ENCODE peak calls at places on chromosomes 12 and 14, in nine cellular contexts. One of them, this sample, is unnamed.
A peak's percentile ranks its signal among the peaks of the same experiment; 100 is the strongest.

GRCh38 chr12:92178340-92178739 is 32.7 kb upstream of the BTG1 start:
- DNase-seq in CD4-positive, alpha-beta T cell: no peak
- DNase-seq in stimulated activated CD8-positive, alpha-beta memory T cell treated with anti-CD3 and anti-CD28 coated beads, Interleukin-2, amount 100 ng/mL, for 48 hours: no peak
- DNase-seq in HepG2: no peak
- DNase-seq in activated CD8-positive, alpha-beta memory T cell treated with anti-CD3 and anti-CD28 coated beads for 24 hours: no peak
- DNase-seq in non-pigmented ciliary epithelial cell: no peak
- DNase-seq in stimulated activated CD4-positive, alpha-beta T cell treated with anti-CD3 and anti-CD28 coated beads, Interleukin-1b, Interleukin-23, amount 100 ng/mL, for 1 hour: no peak
- DNase-seq in COR-L47: no peak
- DNase-seq in left ventricle myocardium inferior: no peak
- DNase-seq in this sample: no peak

GRCh38 chr12:132485619-132486018 is 4.3 kb upstream of the FBRSL1 start:
- DNase-seq in CD4-positive, alpha-beta T cell: no peak
- DNase-seq in stimulated activated CD8-positive, alpha-beta memory T cell treated with anti-CD3 and anti-CD28 coated beads, Interleukin-2, amount 100 ng/mL, for 48 hours: no peak
- DNase-seq in HepG2: no peak
- DNase-seq in activated CD8-positive, alpha-beta memory T cell treated with anti-CD3 and anti-CD28 coated beads for 24 hours: no peak
- DNase-seq in non-pigmented ciliary epithelial cell: no peak
- DNase-seq in stimulated activated CD4-positive, alpha-beta T cell treated with anti-CD3 and anti-CD28 coated beads, Interleukin-1b, Interleukin-23, amount 100 ng/mL, for 1 hour: no peak
- DNase-seq in COR-L47: no peak
- DNase-seq in left ventricle myocardium inferior: no peak
- DNase-seq in this sample: no peak

GRCh38 chr12:51025748-51026654 is at the start of gene SLC11A2:
- DNase-seq in CD4-positive, alpha-beta T cell: peak; percentile 83
- DNase-seq in stimulated activated CD8-positive, alpha-beta memory T cell treated with anti-CD3 and anti-CD28 coated beads, Interleukin-2, amount 100 ng/mL, for 48 hours: peak; percentile 91
- DNase-seq in HepG2: peak; percentile 94
- DNase-seq in activated CD8-positive, alpha-beta memory T cell treated with anti-CD3 and anti-CD28 coated beads for 24 hours: peak; percentile 95
- DNase-seq in non-pigmented ciliary epithelial cell: peak; percentile 71
- DNase-seq in stimulated activated CD4-positive, alpha-beta T cell treated with anti-CD3 and anti-CD28 coated beads, Interleukin-1b, Interleukin-23, amount 100 ng/mL, for 1 hour: peak; percentile 81
- DNase-seq in COR-L47: peak; percentile 94
- DNase-seq in left ventricle myocardium inferior: peak; percentile 96
- DNase-seq in this sample: peak; percentile 93

GRCh38 chr12:114976361-114976760 is 292.4 kb upstream of the TBX3 start:
- DNase-seq in CD4-positive, alpha-beta T cell: no peak
- DNase-seq in stimulated activated CD8-positive, alpha-beta memory T cell treated with anti-CD3 and anti-CD28 coated beads, Interleukin-2, amount 100 ng/mL, for 48 hours: no peak
- DNase-seq in HepG2: no peak
- DNase-seq in activated CD8-positive, alpha-beta memory T cell treated with anti-CD3 and anti-CD28 coated beads for 24 hours: no peak
- DNase-seq in non-pigmented ciliary epithelial cell: no peak
- DNase-seq in stimulated activated CD4-positive, alpha-beta T cell treated with anti-CD3 and anti-CD28 coated beads, Interleukin-1b, Interleukin-23, amount 100 ng/mL, for 1 hour: no peak
- DNase-seq in COR-L47: no peak
- DNase-seq in left ventricle myocardium inferior: no peak
- DNase-seq in this sample: no peak

GRCh38 chr12:63917477-63917862 is 73.0 kb downstream of the SRGAP1 start:
- DNase-seq in CD4-positive, alpha-beta T cell: no peak
- DNase-seq in stimulated activated CD8-positive, alpha-beta memory T cell treated with anti-CD3 and anti-CD28 coated beads, Interleukin-2, amount 100 ng/mL, for 48 hours: no peak
- DNase-seq in HepG2: no peak
- DNase-seq in activated CD8-positive, alpha-beta memory T cell treated with anti-CD3 and anti-CD28 coated beads for 24 hours: no peak
- DNase-seq in non-pigmented ciliary epithelial cell: no peak
- DNase-seq in stimulated activated CD4-positive, alpha-beta T cell treated with anti-CD3 and anti-CD28 coated beads, Interleukin-1b, Interleukin-23, amount 100 ng/mL, for 1 hour: no peak
- DNase-seq in COR-L47: no peak
- DNase-seq in left ventricle myocardium inferior: no peak
- DNase-seq in this sample: no peak

GRCh38 chr12:109892165-109892715 is 7.8 kb upstream of the TCHP start:
- DNase-seq in CD4-positive, alpha-beta T cell: no peak
- DNase-seq in stimulated activated CD8-positive, alpha-beta memory T cell treated with anti-CD3 and anti-CD28 coated beads, Interleukin-2, amount 100 ng/mL, for 48 hours: no peak
- DNase-seq in HepG2: no peak
- DNase-seq in activated CD8-positive, alpha-beta memory T cell treated with anti-CD3 and anti-CD28 coated beads for 24 hours: no peak
- DNase-seq in non-pigmented ciliary epithelial cell: no peak
- DNase-seq in stimulated activated CD4-positive, alpha-beta T cell treated with anti-CD3 and anti-CD28 coated beads, Interleukin-1b, Interleukin-23, amount 100 ng/mL, for 1 hour: no peak
- DNase-seq in COR-L47: no peak
- DNase-seq in left ventricle myocardium inferior: no peak
- DNase-seq in this sample: no peak

GRCh38 chr12:53251477-53252348 is 16.4 kb upstream of the ESPL1 start:
- DNase-seq in CD4-positive, alpha-beta T cell: peak; percentile 67
- DNase-seq in stimulated activated CD8-positive, alpha-beta memory T cell treated with anti-CD3 and anti-CD28 coated beads, Interleukin-2, amount 100 ng/mL, for 48 hours: peak; percentile 63
- DNase-seq in HepG2: peak; percentile 81
- DNase-seq in activated CD8-positive, alpha-beta memory T cell treated with anti-CD3 and anti-CD28 coated beads for 24 hours: peak; percentile 88
- DNase-seq in non-pigmented ciliary epithelial cell: no peak
- DNase-seq in stimulated activated CD4-positive, alpha-beta T cell treated with anti-CD3 and anti-CD28 coated beads, Interleukin-1b, Interleukin-23, amount 100 ng/mL, for 1 hour: no peak
- DNase-seq in COR-L47: peak; percentile 61
- DNase-seq in left ventricle myocardium inferior: peak; percentile 79
- DNase-seq in this sample: peak; percentile 76

GRCh38 chr12:27711312-27711682 is 665 bp downstream of the MRPS35 start:
- DNase-seq in CD4-positive, alpha-beta T cell: no peak
- DNase-seq in stimulated activated CD8-positive, alpha-beta memory T cell treated with anti-CD3 and anti-CD28 coated beads, Interleukin-2, amount 100 ng/mL, for 48 hours: no peak
- DNase-seq in HepG2: no peak
- DNase-seq in activated CD8-positive, alpha-beta memory T cell treated with anti-CD3 and anti-CD28 coated beads for 24 hours: no peak
- DNase-seq in non-pigmented ciliary epithelial cell: no peak
- DNase-seq in stimulated activated CD4-positive, alpha-beta T cell treated with anti-CD3 and anti-CD28 coated beads, Interleukin-1b, Interleukin-23, amount 100 ng/mL, for 1 hour: no peak
- DNase-seq in COR-L47: no peak
- DNase-seq in left ventricle myocardium inferior: no peak
- DNase-seq in this sample: no peak

GRCh38 chr12:88336071-88336768 is 194.1 kb downstream of the TMTC3 start:
- DNase-seq in CD4-positive, alpha-beta T cell: no peak
- DNase-seq in stimulated activated CD8-positive, alpha-beta memory T cell treated with anti-CD3 and anti-CD28 coated beads, Interleukin-2, amount 100 ng/mL, for 48 hours: no peak
- DNase-seq in HepG2: no peak
- DNase-seq in activated CD8-positive, alpha-beta memory T cell treated with anti-CD3 and anti-CD28 coated beads for 24 hours: no peak
- DNase-seq in non-pigmented ciliary epithelial cell: no peak
- DNase-seq in stimulated activated CD4-positive, alpha-beta T cell treated with anti-CD3 and anti-CD28 coated beads, Interleukin-1b, Interleukin-23, amount 100 ng/mL, for 1 hour: no peak
- DNase-seq in COR-L47: no peak
- DNase-seq in left ventricle myocardium inferior: no peak
- DNase-seq in this sample: no peak

GRCh38 chr14:27040552-27040951 is 442.7 kb upstream of the NOVA1 start:
- DNase-seq in CD4-positive, alpha-beta T cell: no peak
- DNase-seq in stimulated activated CD8-positive, alpha-beta memory T cell treated with anti-CD3 and anti-CD28 coated beads, Interleukin-2, amount 100 ng/mL, for 48 hours: no peak
- DNase-seq in HepG2: no peak
- DNase-seq in activated CD8-positive, alpha-beta memory T cell treated with anti-CD3 and anti-CD28 coated beads for 24 hours: no peak
- DNase-seq in non-pigmented ciliary epithelial cell: peak; percentile 1
- DNase-seq in stimulated activated CD4-positive, alpha-beta T cell treated with anti-CD3 and anti-CD28 coated beads, Interleukin-1b, Interleukin-23, amount 100 ng/mL, for 1 hour: no peak
- DNase-seq in COR-L47: no peak
- DNase-seq in left ventricle myocardium inferior: no peak
- DNase-seq in this sample: no peak

GRCh38 chr12:127779301-127780045 is 487.5 kb upstream of the TMEM132C start:
- DNase-seq in CD4-positive, alpha-beta T cell: no peak
- DNase-seq in stimulated activated CD8-positive, alpha-beta memory T cell treated with anti-CD3 and anti-CD28 coated beads, Interleukin-2, amount 100 ng/mL, for 48 hours: no peak
- DNase-seq in HepG2: no peak
- DNase-seq in activated CD8-positive, alpha-beta memory T cell treated with anti-CD3 and anti-CD28 coated beads for 24 hours: no peak
- DNase-seq in non-pigmented ciliary epithelial cell: no peak
- DNase-seq in stimulated activated CD4-positive, alpha-beta T cell treated with anti-CD3 and anti-CD28 coated beads, Interleukin-1b, Interleukin-23, amount 100 ng/mL, for 1 hour: no peak
- DNase-seq in COR-L47: no peak
- DNase-seq in left ventricle myocardium inferior: no peak
- DNase-seq in this sample: peak; percentile 57

GRCh38 chr14:71959055-71959454 is 26.8 kb downstream of the RGS6 start:
- DNase-seq in CD4-positive, alpha-beta T cell: no peak
- DNase-seq in stimulated activated CD8-positive, alpha-beta memory T cell treated with anti-CD3 and anti-CD28 coated beads, Interleukin-2, amount 100 ng/mL, for 48 hours: no peak
- DNase-seq in HepG2: no peak
- DNase-seq in activated CD8-positive, alpha-beta memory T cell treated with anti-CD3 and anti-CD28 coated beads for 24 hours: no peak
- DNase-seq in non-pigmented ciliary epithelial cell: no peak
- DNase-seq in stimulated activated CD4-positive, alpha-beta T cell treated with anti-CD3 and anti-CD28 coated beads, Interleukin-1b, Interleukin-23, amount 100 ng/mL, for 1 hour: no peak
- DNase-seq in COR-L47: no peak
- DNase-seq in left ventricle myocardium inferior: no peak
- DNase-seq in this sample: no peak

GRCh38 chr12:67501362-67501761 is 147.2 kb upstream of the DYRK2 start:
- DNase-seq in CD4-positive, alpha-beta T cell: no peak
- DNase-seq in stimulated activated CD8-positive, alpha-beta memory T cell treated with anti-CD3 and anti-CD28 coated beads, Interleukin-2, amount 100 ng/mL, for 48 hours: no peak
- DNase-seq in HepG2: no peak
- DNase-seq in activated CD8-positive, alpha-beta memory T cell treated with anti-CD3 and anti-CD28 coated beads for 24 hours: no peak
- DNase-seq in non-pigmented ciliary epithelial cell: no peak
- DNase-seq in stimulated activated CD4-positive, alpha-beta T cell treated with anti-CD3 and anti-CD28 coated beads, Interleukin-1b, Interleukin-23, amount 100 ng/mL, for 1 hour: no peak
- DNase-seq in COR-L47: no peak
- DNase-seq in left ventricle myocardium inferior: no peak
- DNase-seq in this sample: no peak

GRCh38 chr12:26135010-26135420 is 10.2 kb upstream of the BHLHE41 start:
- DNase-seq in CD4-positive, alpha-beta T cell: no peak
- DNase-seq in stimulated activated CD8-positive, alpha-beta memory T cell treated with anti-CD3 and anti-CD28 coated beads, Interleukin-2, amount 100 ng/mL, for 48 hours: no peak
- DNase-seq in HepG2: no peak
- DNase-seq in activated CD8-positive, alpha-beta memory T cell treated with anti-CD3 and anti-CD28 coated beads for 24 hours: no peak
- DNase-seq in non-pigmented ciliary epithelial cell: no peak
- DNase-seq in stimulated activated CD4-positive, alpha-beta T cell treated with anti-CD3 and anti-CD28 coated beads, Interleukin-1b, Interleukin-23, amount 100 ng/mL, for 1 hour: no peak
- DNase-seq in COR-L47: peak; percentile 28
- DNase-seq in left ventricle myocardium inferior: no peak
- DNase-seq in this sample: no peak

GRCh38 chr12:80698266-80698665 is 9.2 kb upstream of the MYF6 start:
- DNase-seq in CD4-positive, alpha-beta T cell: no peak
- DNase-seq in stimulated activated CD8-positive, alpha-beta memory T cell treated with anti-CD3 and anti-CD28 coated beads, Interleukin-2, amount 100 ng/mL, for 48 hours: no peak
- DNase-seq in HepG2: no peak
- DNase-seq in activated CD8-positive, alpha-beta memory T cell treated with anti-CD3 and anti-CD28 coated beads for 24 hours: no peak
- DNase-seq in non-pigmented ciliary epithelial cell: no peak
- DNase-seq in stimulated activated CD4-positive, alpha-beta T cell treated with anti-CD3 and anti-CD28 coated beads, Interleukin-1b, Interleukin-23, amount 100 ng/mL, for 1 hour: no peak
- DNase-seq in COR-L47: no peak
- DNase-seq in left ventricle myocardium inferior: no peak
- DNase-seq in this sample: no peak

This sample was measured in fibroblast of villous mesenchyme.